ENCODE peak calls at places on chromosomes 6 and 20, in six cellular contexts. K is astrocyte of the spinal cord, Z is pancreas, R is heart left ventricle, X is cardiac muscle cell, F is PC-3. J is an unnamed sample.

GRCh38 chr6:142835787-142836186 is 109.2 kb downstream of the HIVEP2 start:
- DNase-seq in R (no peak), Z (no peak), K (no peak), F (no peak), X (no peak), J (no peak)

GRCh38 chr6:26215200-26216014 is 128.2 kb downstream of the HFE start:
- DNase-seq in F (peak), K (peak), X (peak), R (no peak), Z (no peak), J (no peak)

GRCh38 chr6:11288065-11288464 is 55.6 kb upstream of the NEDD9 start:
- DNase-seq in K (no peak), X (no peak), Z (peak), F (no peak), R (no peak), J (no peak)

GRCh38 chr20:5393218-5393870 is 76.6 kb upstream of the PROKR2 start:
- DNase-seq in Z (no peak), X (no peak), F (no peak), R (no peak), K (no peak), J (no peak)

GRCh38 chr20:19304389-19304788 is 91.9 kb downstream of the SLC24A3 start:
- DNase-seq in X (no peak), K (no peak), R (no peak), Z (no peak), F (no peak), J (no peak)

GRCh38 chr6:128275681-128276080 is 244.7 kb downstream of the PTPRK start:
- DNase-seq in K (no peak), R (no peak), X (no peak), Z (no peak), F (peak), J (no peak)

GRCh38 chr6:5085638-5086293 is 625 bp downstream of the PPP1R3G start:
- DNase-seq in R (peak), F (peak), K (peak), Z (no peak), X (peak), J (no peak)

GRCh38 chr20:47795214-47795667 is 10.0 kb upstream of the SULF2 start:
- DNase-seq in X (peak), F (peak), R (no peak), K (peak), Z (no peak), J (peak)

GRCh38 chr20:33474963-33475362 is 14.9 kb upstream of the CBFA2T2 start:
- DNase-seq in F (no peak), R (no peak), K (no peak), X (no peak), Z (no peak), J (no peak)

GRCh38 chr6:78861509-78861908 is 5.8 kb upstream of the IRAK1BP1 start:
- DNase-seq in F (peak), X (no peak), K (no peak), R (no peak), Z (no peak), J (no peak)

GRCh38 chr20:42678895-42679294 is 510.8 kb downstream of the PTPRT start:
- DNase-seq in K (no peak), Z (no peak), X (no peak), R (no peak), F (no peak), J (no peak)
- TF ChIP-seq CTCF in K (no peak), Z (peak), X (no peak), R (no peak), F (peak), J (peak)

GRCh38 chr6:132341646-132342045 is 59.6 kb downstream of the MOXD1 start:
- DNase-seq in Z (no peak), X (no peak), K (peak), R (no peak), F (no peak), J (no peak)
- H3K4me3 ChIP-seq in Z (no peak), X (no peak), K (no peak), R (no peak), F (no peak), J (no peak)

GRCh38 chr6:50062051-50062450 is 12.3 kb upstream of the DEFB112 start:
- DNase-seq in Z (no peak), F (peak), X (no peak), K (no peak), R (no peak), J (no peak)
- TF ChIP-seq CTCF in Z (no peak), F (peak), X (no peak), K (no peak), R (no peak), J (peak)

DNA sequence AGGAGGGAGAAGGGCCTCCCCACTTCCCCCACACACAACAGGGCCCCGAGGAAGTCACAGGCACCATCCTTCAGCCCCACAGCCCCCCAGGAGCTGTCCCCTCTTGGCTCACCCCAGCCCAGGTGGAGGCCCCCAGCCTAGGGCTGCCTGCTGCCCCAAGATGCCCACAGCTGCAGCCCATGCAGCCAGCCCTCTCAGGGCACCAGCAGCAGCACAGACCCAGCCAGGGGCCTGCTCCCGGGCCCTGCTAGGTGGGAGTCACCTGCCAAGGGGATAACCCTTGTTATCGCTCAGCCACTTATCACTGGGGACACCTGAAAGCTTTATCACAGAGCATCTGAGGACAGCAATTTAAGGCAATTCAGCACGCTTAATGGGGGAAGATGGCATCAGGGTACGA is 55.0 kb downstream of the GRM4 start:
- DNase-seq in X (no peak), R (no peak), K (no peak), F (no peak), Z (no peak), J (no peak)
- H3K4me3 ChIP-seq in X (no peak), R (no peak), K (no peak), F (no peak), Z (no peak), J (no peak)